ENCODE peak calls at places on chromosomes 7 and 10, in five cellular contexts. A is IMR-90, K is neuronal stem cell, P is H1, L is H9. H is an unnamed sample.

GRCh38 chr10:6036861-6037321 is 25.3 kb downstream of the IL2RA start:
- DNase-seq in A (no peak), K (no peak), P (no peak), L (no peak), H (no peak)

GRCh38 chr7:31699050-31699449 is 12.0 kb downstream of the PPP1R17 start:
- DNase-seq in A (no peak), K (no peak), P (no peak), L (no peak), H (no peak)

GRCh38 chr7:71457881-71458590 is 326.1 kb downstream of the GALNT17 start:
- DNase-seq in A (no peak), K (no peak), P (no peak), L (peak), H (no peak)

GRCh38 chr7:112362796-112363195 is 87.5 kb upstream of the IFRD1 start:
- DNase-seq in A (no peak), K (no peak), P (no peak), L (no peak), H (peak)

GRCh38 chr10:24385776-24386175 is 176.8 kb downstream of the KIAA1217 start:
- DNase-seq in A (peak), K (no peak), P (no peak), L (no peak), H (no peak)

GRCh38 chr7:17021205-17021604 is 139.4 kb upstream of the AGR3 start:
- DNase-seq in A (peak), K (no peak), P (no peak), L (no peak), H (peak)

GRCh38 chr7:50347693-50348092 is 43.2 kb downstream of the IKZF1 start:
- DNase-seq in A (no peak), K (no peak), P (no peak), L (no peak), H (no peak)

GRCh38 chr7:11130012-11130411 is 156.3 kb downstream of the PHF14 start:
- DNase-seq in A (peak), K (no peak), P (no peak), L (no peak), H (peak)

GRCh38 chr10:131491195-131491594 is 179.7 kb upstream of the TCERG1L start:
- DNase-seq in A (no peak), K (no peak), P (no peak), L (no peak), H (no peak)

GRCh38 chr7:149782682-149783345 is 9.4 kb upstream of the ZNF467 start:
- DNase-seq in A (no peak), K (no peak), P (no peak), L (no peak), H (no peak)

GRCh38 chr7:140898794-140899548 is 25.8 kb downstream of the BRAF start:
- DNase-seq in A (peak), K (no peak), P (no peak), L (no peak), H (no peak)

GRCh38 chr7:69374036-69374420 is 224.2 kb upstream of the AUTS2 start:
- DNase-seq in A (no peak), K (no peak), P (no peak), L (no peak), H (no peak)

GRCh38 chr10:102118867-102119266 is 1.3 kb downstream of the LDB1 start:
- DNase-seq in A (peak), K (no peak), P (no peak), L (peak), H (no peak)

GRCh38 chr10:75718996-75719395 is 287.6 kb downstream of the LRMDA start:
- DNase-seq in A (no peak), K (no peak), P (no peak), L (no peak), H (no peak)

GRCh38 chr10:7314068-7314646 is 96.7 kb downstream of the SFMBT2 start:
- DNase-seq in A (no peak), K (no peak), P (no peak), L (no peak), H (no peak)

GRCh38 chr7:114660007-114660406 is 245.4 kb downstream of the FOXP2 start:
- DNase-seq in A (no peak), K (no peak), P (no peak), L (no peak), H (no peak)

GRCh38 chr10:97810476-97810875 is 38.7 kb upstream of the SFRP5 start:
- DNase-seq in A (peak), K (no peak), P (no peak), L (no peak), H (no peak)

GRCh38 chr10:77667426-77668324 is 30.1 kb upstream of the KCNMA1 start:
- DNase-seq in A (no peak), K (no peak), P (no peak), L (no peak), H (no peak)

GRCh38 chr10:23345861-23346260 is 1.3 kb upstream of the C10orf67 start:
- DNase-seq in A (peak), K (no peak), P (no peak), L (no peak), H (peak)

GRCh38 chr7:135342887-135343286 is 109.2 kb downstream of the STRA8 start:
- DNase-seq in A (peak), K (no peak), P (no peak), L (no peak), H (no peak)

GRCh38 chr7:75018570-75019364 is 54.3 kb downstream of the CASTOR2 start:
- DNase-seq in A (no peak), K (no peak), P (no peak), L (no peak), H (no peak)

GRCh38 chr10:65861249-65861648 is 1064.6 kb upstream of the LRRTM3 start:
- DNase-seq in A (no peak), K (no peak), P (no peak), L (no peak), H (peak)

DNA sequence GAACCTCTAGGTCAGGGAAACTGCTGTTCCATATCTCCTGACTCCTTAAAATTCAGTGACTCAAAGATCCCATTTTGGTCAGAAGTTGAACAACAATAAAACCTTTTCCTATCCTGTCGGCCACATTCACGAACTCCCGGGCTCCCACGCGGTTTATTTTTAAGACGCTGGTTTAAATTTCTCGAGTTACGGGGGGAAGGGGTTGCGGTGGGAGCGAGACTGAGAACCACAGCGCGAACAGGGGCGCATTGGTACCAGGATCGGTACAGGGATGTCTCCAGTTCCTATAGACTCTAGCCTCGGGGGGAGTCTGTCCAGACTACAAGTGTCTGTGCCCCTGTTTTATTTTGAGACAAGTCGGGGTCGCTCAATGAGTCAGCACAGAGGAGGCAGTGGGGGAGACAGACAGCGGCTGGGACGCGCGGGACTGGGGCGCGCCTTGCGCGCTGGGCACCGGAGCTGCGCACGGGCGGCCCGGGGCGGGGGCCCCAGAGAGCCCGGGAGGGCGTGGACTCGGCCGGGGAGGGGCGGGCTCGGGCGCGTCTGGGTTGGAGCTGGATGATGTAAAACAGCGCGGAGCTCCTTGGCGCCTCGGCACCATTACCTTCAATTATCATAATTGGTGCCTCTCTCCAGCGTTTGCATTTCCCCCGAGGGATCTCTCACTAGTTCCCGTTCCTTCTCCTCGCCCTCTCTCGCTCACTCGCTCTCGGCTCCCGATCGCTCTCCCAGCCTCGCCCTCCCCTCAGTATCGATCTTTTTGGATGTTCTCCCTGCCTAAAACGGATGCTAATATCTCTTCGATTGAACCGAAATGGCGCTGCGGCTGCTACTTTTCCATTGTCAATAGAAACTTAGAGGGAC is 8.7 kb upstream of the BAMBI start:
- DNase-seq in A (no peak), K (no peak), P (no peak), L (peak), H (peak)
- H3K18ac ChIP-seq in A (no peak), K (peak), P (peak), L (peak), H (no peak)

DNA sequence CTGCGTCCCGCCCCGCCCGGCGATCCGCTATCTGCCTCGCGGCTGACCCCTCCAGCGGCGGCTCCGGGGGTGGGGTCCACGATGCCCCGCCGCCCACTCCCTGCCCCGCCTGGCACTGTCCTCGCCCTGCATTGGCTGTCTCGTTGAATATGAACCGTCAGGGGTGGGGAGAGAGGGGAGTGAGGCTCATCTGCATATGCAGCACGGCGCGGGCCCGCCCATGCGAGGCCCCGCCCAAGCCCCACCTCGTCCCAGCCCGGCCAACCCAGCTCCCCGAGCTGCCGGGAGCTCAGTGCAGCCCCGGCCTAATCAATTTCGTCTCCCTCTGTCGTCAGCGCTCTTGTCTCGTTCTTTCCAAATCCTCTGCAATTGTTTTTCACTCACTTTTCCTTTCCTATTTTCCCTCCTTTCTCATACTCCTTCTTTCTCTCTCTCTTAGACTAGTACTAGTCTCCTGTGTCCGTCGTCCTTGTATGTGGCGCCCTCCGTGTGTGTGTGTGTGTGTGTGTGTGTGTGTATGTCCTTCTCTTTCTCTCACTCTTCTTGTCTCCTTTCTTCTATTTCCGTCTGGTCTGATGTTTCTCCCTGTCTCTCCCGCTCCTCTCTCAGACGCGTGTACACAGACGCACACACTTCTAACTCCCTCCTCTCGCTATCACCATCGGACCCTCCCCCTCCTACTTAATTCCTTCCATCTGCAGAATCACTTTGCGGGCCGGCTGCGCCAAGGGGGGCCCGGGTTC is 455 bp upstream of the ZCCHC24 start:
- DNase-seq in A (peak), K (peak), P (peak), L (peak), H (peak)
- H3K18ac ChIP-seq in A (peak), K (no peak), P (peak), L (peak), H (no peak)

GRCh38 chr7:20122073-20122472 is 95.1 kb downstream of the MACC1 start:
- DNase-seq in A (no peak), K (no peak), P (no peak), L (no peak), H (no peak)

GRCh38 chr7:20116869-20117268 is 100.3 kb downstream of the MACC1 start:
- DNase-seq in A (no peak), K (no peak), P (no peak), L (peak), H (no peak)

DNA sequence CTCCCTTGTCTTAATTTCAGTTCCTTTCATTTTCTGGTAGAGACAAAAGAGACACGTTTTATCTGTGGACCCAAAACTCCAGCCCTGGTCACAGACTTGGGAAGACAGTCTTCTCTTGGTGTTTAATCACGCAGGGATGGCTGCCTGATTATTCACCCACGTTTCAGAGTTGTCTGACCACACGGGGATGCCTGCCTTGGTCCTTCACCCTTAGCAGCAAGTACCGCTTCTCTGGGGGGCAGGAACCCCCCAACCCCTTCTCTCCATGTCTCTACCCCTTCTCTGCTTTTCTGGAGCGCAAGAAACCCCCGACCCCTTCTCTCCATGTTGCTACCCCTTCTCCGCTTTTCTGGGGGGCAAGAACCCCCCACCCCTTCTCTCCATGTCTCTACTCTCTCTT is 95.8 kb downstream of the MACC1 start:
- DNase-seq in A (no peak), K (no peak), P (no peak), L (no peak), H (no peak)
- H3K18ac ChIP-seq in A (no peak), K (no peak), P (peak), L (no peak), H (no peak)

GRCh38 chr10:19815036-19815435 is 1.2 kb upstream of the PLXDC2 start:
- DNase-seq in A (no peak), K (no peak), P (no peak), L (no peak), H (no peak)
- H3K18ac ChIP-seq in A (no peak), K (no peak), P (peak), L (no peak), H (no peak)

DNA sequence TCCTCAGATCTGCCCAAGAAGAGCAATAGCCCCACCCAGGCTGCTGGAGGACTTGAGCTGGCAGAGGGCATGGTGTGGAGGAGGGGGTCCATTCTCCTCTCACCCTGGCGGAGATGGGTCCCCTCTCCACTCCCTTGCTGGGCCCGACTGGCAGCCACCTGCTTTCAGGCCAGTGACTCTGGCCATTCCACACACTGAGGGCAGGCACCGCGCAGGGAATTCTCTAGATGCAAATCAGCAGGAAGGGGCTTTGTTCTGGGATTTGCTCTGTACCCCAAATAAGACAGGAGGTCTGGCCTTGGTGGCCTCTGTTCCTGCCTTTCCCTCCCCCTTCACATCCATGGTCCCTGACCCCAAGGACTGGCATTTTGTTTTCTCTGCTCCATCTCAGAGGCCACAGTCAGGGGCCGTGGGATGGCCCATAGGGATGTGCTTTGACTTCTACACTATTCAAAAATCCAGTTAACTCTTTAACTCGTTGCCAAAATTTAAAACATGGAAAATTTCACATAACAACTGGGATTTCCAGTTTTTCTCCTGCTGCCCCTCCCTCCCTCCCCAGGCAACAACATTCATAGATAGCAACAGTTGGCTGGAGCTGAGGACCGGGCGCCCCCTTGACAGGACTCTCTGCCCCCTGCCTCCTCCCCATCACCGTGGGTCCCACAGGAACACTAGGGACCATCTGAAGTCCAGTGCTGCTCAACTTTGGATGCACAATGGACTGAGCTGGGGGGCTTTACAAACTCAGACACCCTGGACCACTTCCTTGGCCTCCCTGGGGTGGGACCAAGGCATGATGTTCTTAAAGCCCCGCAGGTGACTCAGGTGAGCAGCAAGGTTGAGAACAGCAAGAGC is 33.9 kb downstream of the PPIF start:
- DNase-seq in A (no peak), K (no peak), P (no peak), L (peak), H (no peak)
- H3K18ac ChIP-seq in A (peak), K (peak), P (no peak), L (no peak), H (no peak)

H was measured in trophoblast cell.